ENCODE peak calls at places on chromosomes 12 and 14, in six cellular contexts. H is SK-N-SH, S is ovary, Z is HepG2, T is transverse colon, X is stomach. U is an unnamed sample. For H3K27me3, the result is how much of the 10 kb centered on the place peaks cover.

GRCh38 chr12:106080786-106081185 is 58.0 kb downstream of the NUAK1 start:
- DNase-seq in H (no peak), X (no peak), T (no peak), Z (no peak), S (no peak), U (no peak)

GRCh38 chr14:59389936-59390335 is 75.2 kb downstream of the GPR135 start:
- DNase-seq in T (no peak), Z (no peak), X (no peak), H (no peak), S (no peak), U (no peak)

GRCh38 chr12:115261691-115262398 is 577.9 kb upstream of the TBX3 start:
- DNase-seq in H (no peak), T (peak), X (no peak), Z (peak), S (no peak), U (no peak)

GRCh38 chr12:121812921-121813896 is 9.4 kb downstream of the SETD1B start:
- DNase-seq in Z (no peak), S (peak), X (peak), T (no peak), H (no peak), U (no peak)

GRCh38 chr12:44774815-44775411 is 101.2 kb downstream of the NELL2 start:
- DNase-seq in Z (peak), H (peak), X (peak), T (peak), S (no peak), U (no peak)

GRCh38 chr12:115199831-115200230 is 515.9 kb upstream of the TBX3 start:
- DNase-seq in Z (no peak), X (no peak), S (no peak), H (no peak), T (no peak), U (no peak)

GRCh38 chr14:102878970-102879460 is 43.4 kb upstream of the AMN start:
- DNase-seq in S (no peak), H (no peak), X (no peak), Z (peak), T (peak), U (peak)

GRCh38 chr12:94297876-94298520 is 149.6 kb downstream of the PLXNC1 start:
- DNase-seq in S (no peak), T (no peak), X (no peak), H (no peak), Z (no peak), U (no peak)

GRCh38 chr12:115078988-115079387 is 395.0 kb upstream of the TBX3 start:
- DNase-seq in X (no peak), S (no peak), Z (no peak), T (no peak), H (no peak), U (no peak)

DNA sequence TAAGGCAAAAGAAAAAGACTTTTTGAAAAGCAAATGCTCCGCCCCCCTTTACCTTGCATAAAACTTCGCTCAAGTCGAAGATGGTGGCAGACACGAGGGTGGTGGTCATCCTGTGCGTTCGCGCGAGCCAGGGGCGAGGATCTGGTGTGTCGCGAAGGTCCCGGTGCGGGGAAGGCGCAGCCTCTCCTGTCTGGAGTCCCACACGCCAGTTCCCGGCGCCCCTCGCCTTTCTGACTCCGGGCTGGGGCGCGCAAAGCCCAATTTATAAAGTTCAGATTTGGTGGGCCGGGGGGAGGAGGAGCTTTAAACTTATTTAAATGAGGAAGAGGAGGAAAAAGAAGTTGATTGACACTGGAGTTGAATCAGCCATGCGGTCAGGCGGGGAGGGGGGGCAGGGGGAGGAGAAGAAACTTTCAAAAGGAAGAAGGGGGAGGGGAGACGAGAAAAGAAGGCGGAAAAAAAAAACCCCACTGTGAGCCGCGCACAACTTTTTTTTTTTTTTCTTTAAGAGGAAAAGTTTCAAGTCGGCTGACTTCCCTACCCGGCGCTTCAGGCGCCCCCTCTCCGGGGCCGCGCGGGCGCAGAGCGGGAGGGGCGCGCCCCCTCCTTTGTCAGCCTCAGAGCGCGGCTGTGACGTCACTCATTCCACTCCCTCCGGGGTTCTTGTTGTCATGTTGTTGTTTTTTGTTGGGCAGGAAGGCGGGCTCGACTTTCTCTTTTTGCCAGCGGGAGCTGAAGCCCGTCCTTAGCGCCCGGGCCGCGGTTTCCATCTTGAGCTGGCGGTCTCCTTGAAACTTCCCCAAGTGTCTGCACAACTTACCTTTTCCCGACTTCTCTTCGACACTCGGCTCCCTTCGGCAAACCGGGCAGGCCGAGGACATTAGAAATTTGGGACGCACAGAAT is at the start of gene ZFP36L1:
- DNase-seq in S (peak), T (peak), Z (peak), X (peak), H (peak), U (peak)
- TF ChIP-seq EP300 in S (peak), T (peak), Z (no peak), X (no peak), H (no peak), U (no peak)

DNA sequence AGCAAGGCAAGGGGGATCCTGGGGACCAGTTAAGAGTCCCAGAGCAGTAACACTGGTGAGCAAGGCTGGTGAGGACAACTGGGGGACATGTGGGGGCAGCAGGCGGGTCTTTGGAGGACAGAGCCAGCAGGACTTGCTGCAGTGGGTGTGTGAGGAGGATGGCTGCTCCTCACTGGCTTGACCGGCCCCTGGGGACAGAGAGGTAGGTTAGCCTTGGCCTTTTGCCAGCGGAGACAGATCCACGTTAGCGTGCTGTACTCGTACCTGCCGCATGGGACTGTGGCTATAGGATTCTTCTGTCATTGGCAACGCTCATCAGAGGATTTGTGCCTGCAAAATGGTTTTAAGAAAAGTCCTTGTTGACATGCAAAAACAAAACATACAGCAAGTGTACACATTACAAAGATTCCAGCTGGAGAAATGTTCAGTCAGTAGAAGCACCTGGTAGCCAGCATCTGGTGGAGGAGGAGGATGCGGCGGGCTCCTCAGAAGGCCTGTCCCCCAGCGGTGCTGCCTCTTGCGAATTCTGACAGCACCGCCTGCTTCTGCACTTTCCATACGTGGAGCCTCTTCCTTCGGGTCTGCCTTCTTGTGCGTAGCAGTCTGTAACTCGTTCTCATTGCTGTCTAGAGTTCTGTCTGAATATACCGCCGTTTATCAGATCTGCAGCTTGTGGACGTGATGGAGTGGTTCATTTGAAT is 91.3 kb downstream of the EP400 start:
- DNase-seq in H (no peak), T (no peak), X (no peak), Z (no peak), S (no peak), U (no peak)
- H3K27me3 ChIP-seq in H (under half), T (under half), X (under half), Z (under half), S (under half), U (under half)

GRCh38 chr12:1518763-1519516 is 75.4 kb downstream of the FBXL14 start:
- DNase-seq in T (no peak), Z (peak), S (peak), H (no peak), X (no peak), U (peak)

GRCh38 chr12:1517734-1518485 is 76.5 kb downstream of the FBXL14 start:
- DNase-seq in T (no peak), S (no peak), H (no peak), Z (no peak), X (no peak), U (no peak)

GRCh38 chr12:1518486-1518762 is 76.0 kb downstream of the FBXL14 start:
- DNase-seq in H (no peak), Z (no peak), T (no peak), S (peak), X (no peak), U (no peak)

GRCh38 chr12:1515428-1515827 is 79.0 kb downstream of the FBXL14 start:
- DNase-seq in H (no peak), T (no peak), Z (no peak), S (no peak), X (no peak), U (no peak)

DNA sequence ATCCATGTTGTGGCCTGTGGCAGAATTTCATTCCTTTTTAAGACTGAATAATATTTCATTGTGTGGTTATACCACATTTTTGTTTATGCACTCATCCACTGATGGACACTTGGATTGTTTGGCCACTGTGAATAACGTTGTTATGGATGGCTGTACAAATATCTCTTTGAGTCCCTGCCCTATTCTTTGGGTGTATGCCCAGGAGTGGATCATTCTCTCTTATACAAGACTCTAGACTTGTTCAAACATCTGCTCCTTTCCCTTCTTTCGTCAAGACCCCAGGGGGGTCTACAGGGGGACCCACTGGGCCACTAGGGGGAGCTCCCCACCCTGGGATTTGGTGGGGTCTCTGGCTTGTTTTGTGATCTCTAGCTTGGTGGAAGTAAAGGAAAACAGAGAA is 77.4 kb downstream of the FBXL14 start:
- DNase-seq in Z (peak), S (no peak), H (peak), X (no peak), T (no peak), U (no peak)
- TF ChIP-seq CTCF in Z (peak), S (no peak), H (peak), X (no peak), T (no peak), U (no peak)

GRCh38 chr14:65349100-65349499 is 63.4 kb upstream of the FUT8 start:
- DNase-seq in X (no peak), H (no peak), T (no peak), S (no peak), Z (peak), U (peak)
- TF ChIP-seq EP300 in X (no peak), H (no peak), T (no peak), S (no peak), Z (no peak), U (no peak)

GRCh38 chr12:39743655-39744054 is 124.1 kb upstream of the ABCD2 start:
- DNase-seq in Z (no peak), T (no peak), H (no peak), X (no peak), S (no peak), U (no peak)
- H3K27me3 ChIP-seq in Z (under half), T (under half), H (under half), X (under half), S (under half), U (under half)

GRCh38 chr14:31319701-31320100 is 100.6 kb downstream of the HEATR5A start:
- DNase-seq in Z (no peak), S (no peak), T (no peak), X (no peak), H (no peak), U (no peak)
- TF ChIP-seq CTCF in Z (no peak), S (no peak), T (no peak), X (no peak), H (no peak), U (no peak)

GRCh38 chr14:23482814-23483128 is 13.3 kb downstream of the NGDN start:
- DNase-seq in Z (no peak), H (no peak), X (no peak), S (no peak), T (no peak), U (no peak)

GRCh38 chr14:23485311-23485710 is 15.8 kb downstream of the NGDN start:
- DNase-seq in Z (no peak), X (no peak), T (no peak), S (no peak), H (no peak), U (no peak)

GRCh38 chr14:23481362-23481970 is 12.0 kb downstream of the NGDN start:
- DNase-seq in T (no peak), X (no peak), H (no peak), Z (no peak), S (no peak), U (no peak)

GRCh38 chr14:23483216-23483854 is 13.8 kb downstream of the NGDN start:
- DNase-seq in X (no peak), Z (peak), S (no peak), T (no peak), H (peak), U (no peak)

GRCh38 chr14:23481992-23482813 is 12.7 kb downstream of the NGDN start:
- DNase-seq in T (no peak), Z (no peak), S (no peak), X (no peak), H (peak), U (no peak)
- TF ChIP-seq EP300 in T (no peak), Z (no peak), S (no peak), X (no peak), H (no peak), U (no peak)

U was measured in upper lobe of left lung.